ENCODE peak calls at places on chromosomes 5 and 9, in seven cellular contexts. L is endothelial cell of umbilical vein, Q is cardiac muscle cell, O is right atrium auricular region, W is tibial artery, H is ovary, G is A673. A is an unnamed sample. For H3K27me3, the result is how much of the 10 kb centered on the place peaks cover.

GRCh38 chr5:14374100-14374499 is 207.5 kb upstream of the OTULINL start:
- DNase-seq in L (no peak), Q (no peak), O (no peak), W (no peak), H (no peak), G (no peak), A (no peak)

GRCh38 chr5:88669314-88669713 is 213.7 kb downstream of the MEF2C start:
- DNase-seq in L (no peak), Q (no peak), O (no peak), W (no peak), H (no peak), G (no peak), A (no peak)

GRCh38 chr5:98455660-98456059 is 317.8 kb upstream of the RGMB start:
- DNase-seq in L (no peak), Q (peak), O (no peak), W (no peak), H (no peak), G (peak), A (no peak)

GRCh38 chr5:74953961-74954720 is 88.0 kb upstream of the FAM169A start:
- DNase-seq in L (no peak), Q (peak), O (no peak), W (no peak), H (no peak), G (no peak), A (no peak)

GRCh38 chr9:114348906-114349482 is 19.3 kb downstream of the ORM2 start:
- DNase-seq in L (peak), Q (peak), O (peak), W (peak), H (peak), G (peak), A (peak)

GRCh38 chr5:169474226-169474625 is 109.3 kb upstream of the SPDL1 start:
- DNase-seq in L (no peak), Q (peak), O (no peak), W (no peak), H (no peak), G (no peak), A (no peak)

GRCh38 chr9:15999422-16000339 is 446.8 kb downstream of the CCDC171 start:
- DNase-seq in L (peak), Q (peak), O (no peak), W (no peak), H (no peak), G (peak), A (peak)

GRCh38 chr9:16272766-16273165 is 597.7 kb downstream of the BNC2 start:
- DNase-seq in L (no peak), Q (peak), O (peak), W (no peak), H (no peak), G (no peak), A (no peak)

GRCh38 chr5:141757402-141757801 is 75.4 kb upstream of the ARAP3 start:
- DNase-seq in L (peak), Q (peak), O (no peak), W (no peak), H (no peak), G (no peak), A (no peak)

GRCh38 chr9:100586093-100586492 is 8.2 kb downstream of the CAVIN4 start:
- DNase-seq in L (no peak), Q (no peak), O (no peak), W (no peak), H (no peak), G (no peak), A (no peak)

GRCh38 chr5:181237758-181238385 is 5.8 kb downstream of the RACK1 start:
- DNase-seq in L (no peak), Q (no peak), O (no peak), W (no peak), H (no peak), G (no peak), A (no peak)

GRCh38 chr9:129394920-129395279 is 216.8 kb upstream of the IER5L start:
- DNase-seq in L (no peak), Q (no peak), O (no peak), W (peak), H (no peak), G (no peak), A (no peak)

GRCh38 chr5:80186634-80187033 is 69.2 kb downstream of the SERINC5 start:
- DNase-seq in L (no peak), Q (peak), O (no peak), W (no peak), H (no peak), G (no peak), A (no peak)

GRCh38 chr5:67053229-67053628 is 143.4 kb downstream of the CD180 start:
- DNase-seq in L (no peak), Q (no peak), O (no peak), W (no peak), H (no peak), G (no peak), A (no peak)

GRCh38 chr9:83315649-83316048 is 222.6 kb downstream of the FRMD3 start:
- DNase-seq in L (no peak), Q (no peak), O (no peak), W (no peak), H (no peak), G (no peak), A (no peak)

GRCh38 chr9:136197930-136198604 is 6.9 kb downstream of the LHX3 start:
- DNase-seq in L (no peak), Q (no peak), O (no peak), W (no peak), H (no peak), G (no peak), A (no peak)
- H3K27me3 ChIP-seq in L (half or more), Q (half or more), O (under half), W (under half), H (under half), G (half or more), A (half or more)

DNA sequence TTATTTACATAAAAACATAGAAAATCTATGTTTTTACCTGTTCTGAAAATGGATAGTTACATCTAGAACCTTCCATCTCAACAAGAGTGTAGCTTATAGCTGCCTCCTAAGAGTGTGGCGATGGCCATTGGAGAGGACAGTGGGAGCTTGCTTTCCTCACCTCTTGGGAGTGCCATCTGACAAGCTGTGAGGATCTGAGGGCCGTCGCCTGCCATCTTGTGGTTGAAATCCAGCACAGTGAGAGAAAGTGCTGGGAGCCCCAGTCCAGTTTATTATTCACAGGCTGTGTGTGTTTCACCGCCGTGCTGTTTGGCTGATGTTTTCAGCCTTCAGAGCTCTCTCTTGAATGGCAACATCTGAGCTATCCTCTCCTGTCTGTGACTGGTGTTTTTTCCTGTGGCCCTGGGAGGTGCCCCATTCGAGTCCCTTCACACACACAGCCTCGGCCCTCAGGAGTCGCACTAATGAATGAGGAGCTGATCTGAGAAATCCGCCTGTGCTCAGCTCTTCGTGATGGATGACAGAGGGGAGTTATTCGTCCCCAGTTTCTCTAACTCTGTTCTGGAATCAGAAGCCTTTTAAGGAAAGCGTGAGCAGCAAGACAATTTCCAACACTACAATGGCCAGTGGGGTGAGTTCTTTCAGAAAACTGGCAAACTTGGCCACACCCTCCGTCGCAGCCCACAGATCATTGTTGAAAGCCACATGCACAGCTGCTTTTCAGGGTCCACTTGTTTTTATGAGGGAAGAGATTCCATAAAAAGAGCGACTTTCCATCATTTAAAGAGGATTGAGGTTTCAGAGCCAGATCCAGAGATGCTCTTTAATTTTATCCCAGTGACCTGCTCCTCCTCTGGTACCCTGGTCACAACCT is 170.3 kb downstream of the PDZD2 start:
- DNase-seq in L (peak), Q (peak), O (peak), W (peak), H (peak), G (peak), A (no peak)
- TF ChIP-seq CTCF in L (peak), Q (peak), O (peak), W (peak), H (peak), G (peak), A (peak)

DNA sequence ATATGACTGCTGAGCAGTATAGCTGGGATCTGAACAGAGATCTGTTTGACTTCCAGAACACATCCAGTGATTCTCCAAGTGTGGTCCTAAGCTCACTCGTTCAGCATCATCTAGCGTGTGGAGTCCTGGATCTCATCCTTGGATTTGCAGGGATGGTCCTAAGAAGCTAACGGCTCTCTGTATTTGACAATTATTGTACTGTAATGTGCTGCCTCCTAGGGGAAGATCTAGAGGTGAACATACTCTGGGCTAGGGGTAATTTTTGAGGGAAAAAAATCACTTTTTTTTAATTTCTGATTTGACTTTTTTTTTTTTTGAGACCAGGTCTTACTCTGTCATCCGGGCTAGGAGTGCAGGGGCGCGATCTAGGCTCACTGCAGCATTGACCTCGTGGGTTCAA is 1.5 kb downstream of the SLC26A2 start:
- DNase-seq in L (peak), Q (peak), O (no peak), W (no peak), H (no peak), G (peak), A (no peak)
- H3K4me3 ChIP-seq in L (no peak), Q (no peak), O (no peak), W (no peak), H (no peak), G (peak), A (no peak)

GRCh38 chr9:21764736-21765245 is 37.6 kb upstream of the MTAP start:
- DNase-seq in L (no peak), Q (peak), O (no peak), W (no peak), H (no peak), G (no peak), A (no peak)

GRCh38 chr9:21766096-21766495 is 36.3 kb upstream of the MTAP start:
- DNase-seq in L (no peak), Q (no peak), O (no peak), W (no peak), H (no peak), G (no peak), A (no peak)

GRCh38 chr9:21758540-21758939 is 43.9 kb upstream of the MTAP start:
- DNase-seq in L (no peak), Q (peak), O (no peak), W (no peak), H (no peak), G (no peak), A (no peak)

GRCh38 chr9:21762064-21762463 is 40.4 kb upstream of the MTAP start:
- DNase-seq in L (no peak), Q (no peak), O (no peak), W (no peak), H (no peak), G (no peak), A (no peak)

GRCh38 chr9:21761309-21761901 is 41.0 kb upstream of the MTAP start:
- DNase-seq in L (no peak), Q (no peak), O (no peak), W (no peak), H (no peak), G (no peak), A (no peak)
- H3K27me3 ChIP-seq in L (under half), Q (half or more), O (under half), W (under half), H (under half), G (under half), A (under half)

GRCh38 chr9:135615666-135616620 is 23.4 kb downstream of the GLT6D1 start:
- DNase-seq in L (no peak), Q (no peak), O (peak), W (no peak), H (no peak), G (no peak), A (no peak)
- TF ChIP-seq CTCF in L (peak), Q (no peak), O (no peak), W (no peak), H (no peak), G (no peak), A (peak)

A was measured in BJ.